ENCODE peak calls at places on chromosomes 16 and 17, in seven cellular contexts. A is GM03348, P is OCI-M1, V is T47D, K is AG04450, S is GM04504, F is T1000. D is an unnamed sample.

GRCh38 chr17:39213852-39214251 is 11.9 kb downstream of the STAC2 start:
- DNase-seq in A (no peak), P (no peak), V (no peak), K (no peak), S (no peak), F (no peak), D (no peak)

GRCh38 chr16:69820926-69821541 is 58.9 kb downstream of the WWP2 start:
- DNase-seq in A (peak), P (no peak), V (no peak), K (no peak), S (peak), F (no peak), D (no peak)

GRCh38 chr17:3335876-3336275 is 37.7 kb upstream of the OR3A1 start:
- DNase-seq in A (no peak), P (peak), V (peak), K (no peak), S (no peak), F (no peak), D (no peak)

GRCh38 chr16:78607465-78607864 is 508.0 kb downstream of the WWOX start:
- DNase-seq in A (no peak), P (no peak), V (no peak), K (no peak), S (no peak), F (no peak), D (no peak)

GRCh38 chr17:33328129-33328528 is 35.0 kb upstream of the ASIC2 start:
- DNase-seq in A (no peak), P (peak), V (peak), K (no peak), S (no peak), F (no peak), D (no peak)

GRCh38 chr17:66493283-66494019 is 191.0 kb downstream of the PRKCA start:
- DNase-seq in A (peak), P (no peak), V (no peak), K (no peak), S (peak), F (no peak), D (peak)

GRCh38 chr17:2399572-2400473 is 1.0 kb downstream of the MNT start:
- DNase-seq in A (peak), P (peak), V (peak), K (peak), S (peak), F (peak), D (peak)

GRCh38 chr16:4752351-4753100 is 14.4 kb downstream of the ZNF500 start:
- DNase-seq in A (no peak), P (no peak), V (no peak), K (no peak), S (no peak), F (no peak), D (no peak)

GRCh38 chr17:40566027-40566426 is 755 bp upstream of the CCR7 start:
- DNase-seq in A (no peak), P (peak), V (no peak), K (no peak), S (no peak), F (no peak), D (no peak)

GRCh38 chr16:49514391-49514980 is 140.9 kb downstream of the C16orf78 start:
- DNase-seq in A (no peak), P (no peak), V (no peak), K (no peak), S (no peak), F (no peak), D (no peak)

GRCh38 chr17:58332720-58333395 is 4.3 kb upstream of the TSPOAP1 start:
- DNase-seq in A (no peak), P (peak), V (no peak), K (no peak), S (no peak), F (no peak), D (no peak)

GRCh38 chr17:40702271-40702670 is 1.3 kb downstream of the KRT24 start:
- DNase-seq in A (no peak), P (no peak), V (no peak), K (no peak), S (no peak), F (no peak), D (no peak)

D was measured in HS-5.